ENCODE peak calls at places on chromosomes 12 and 14, in four cellular contexts. D, A, H and Q are unnamed samples.

GRCh38 chr14:55180006-55180405 is 11.4 kb downstream of the DLGAP5 start:
- DNase-seq in D (no peak), A (no peak), H (no peak), Q (no peak)

GRCh38 chr14:34256223-34256622 is 205.8 kb downstream of the SPTSSA start:
- DNase-seq in D (no peak), A (no peak), H (no peak), Q (no peak)

GRCh38 chr14:54447231-54447692 is 6.1 kb upstream of the CNIH1 start:
- DNase-seq in D (no peak), A (no peak), H (peak; percentile 94), Q (peak; percentile 71)

GRCh38 chr12:82109243-82109642 is 248.9 kb downstream of the CCDC59 start:
- DNase-seq in D (no peak), A (no peak), H (no peak), Q (no peak)

GRCh38 chr12:127652281-127652680 is 614.7 kb upstream of the TMEM132C start:
- DNase-seq in D (no peak), A (no peak), H (no peak), Q (no peak)

GRCh38 chr12:5094550-5094949 is 50.9 kb downstream of the KCNA5 start:
- DNase-seq in D (no peak), A (no peak), H (no peak), Q (no peak)

GRCh38 chr12:3214508-3215365 is 137.6 kb downstream of the TSPAN9 start:
- DNase-seq in D (peak; percentile 40), A (peak; percentile 90), H (peak; percentile 16), Q (no peak)

GRCh38 chr12:12715459-12716150 is 1.6 kb upstream of the CDKN1B start:
- DNase-seq in D (peak; percentile 64), A (peak; percentile 64), H (peak; percentile 5), Q (peak; percentile 58)

GRCh38 chr12:106126441-106127288 is 12.1 kb downstream of the NUAK1 start:
- DNase-seq in D (no peak), A (peak; percentile 48), H (peak; percentile 98), Q (no peak)

GRCh38 chr12:27462151-27462694 is 15.7 kb downstream of the SMCO2 start:
- DNase-seq in D (no peak), A (no peak), H (peak; percentile 73), Q (no peak)

GRCh38 chr12:58415716-58416115 is 474.3 kb downstream of the ATP23 start:
- DNase-seq in D (no peak), A (no peak), H (no peak), Q (no peak)

GRCh38 chr12:20423557-20423956 is 55.2 kb downstream of the PDE3A start:
- DNase-seq in D (no peak), A (peak; percentile 60), H (no peak), Q (no peak)

GRCh38 chr14:74658535-74659130 is 46.6 kb upstream of the LTBP2 start:
- DNase-seq in D (no peak), A (no peak), H (peak; percentile 58), Q (no peak)

GRCh38 chr14:68367444-68368014 is 425.3 kb downstream of the ZFP36L1 start:
- DNase-seq in D (no peak), A (no peak), H (no peak), Q (no peak)

GRCh38 chr12:113161415-113162016 is 12.0 kb downstream of the CFAP73 start:
- DNase-seq in D (peak; percentile 99), A (peak; percentile 100), H (peak; percentile 24), Q (peak; percentile 20)

GRCh38 chr12:102833687-102834435 is 83.2 kb downstream of the PAH start:
- DNase-seq in D (no peak), A (peak; percentile 91), H (peak; percentile 17), Q (no peak)

GRCh38 chr12:26845057-26845666 is 12.2 kb upstream of the ITPR2 start:
- DNase-seq in D (no peak), A (peak; percentile 91), H (peak; percentile 78), Q (no peak)

GRCh38 chr12:119614705-119615104 is 21.1 kb downstream of the TMEM233 start:
- DNase-seq in D (no peak), A (no peak), H (peak; percentile 59), Q (no peak)

GRCh38 chr12:95520825-95521224 is 30.5 kb downstream of the USP44 start:
- DNase-seq in D (no peak), A (no peak), H (no peak), Q (no peak)

GRCh38 chr12:56897844-56898341 is 36.3 kb downstream of the SDR9C7 start:
- DNase-seq in D (no peak), A (no peak), H (peak; percentile 39), Q (no peak)

GRCh38 chr14:90730367-90730766 is 85.9 kb downstream of the TTC7B start:
- DNase-seq in D (no peak), A (no peak), H (no peak), Q (no peak)
- H3K27ac ChIP-seq in D (no peak overlapping the region), A (no peak overlapping the region), H (no peak overlapping the region), Q (no peak overlapping the region)

GRCh38 chr14:56248442-56248841 is 130.2 kb downstream of the PELI2 start:
- DNase-seq in D (no peak), A (no peak), H (no peak), Q (no peak)
- H3K27ac ChIP-seq in D (no peak overlapping the region), A (no peak overlapping the region), H (no peak overlapping the region), Q (no peak overlapping the region)

GRCh38 chr14:65230287-65230728 is 128.0 kb upstream of the MAX start:
- DNase-seq in D (no peak), A (no peak), H (no peak), Q (no peak)

GRCh38 chr14:65228956-65229355 is 126.6 kb upstream of the MAX start:
- DNase-seq in D (no peak), A (no peak), H (no peak), Q (no peak)

GRCh38 chr14:65228436-65228835 is 126.1 kb upstream of the MAX start:
- DNase-seq in D (peak; percentile 88), A (no peak), H (no peak), Q (no peak)

GRCh38 chr14:65231286-65231980 is 129.1 kb upstream of the MAX start:
- DNase-seq in D (no peak), A (peak; percentile 46), H (no peak), Q (no peak)

GRCh38 chr14:65229431-65230286 is 127.3 kb upstream of the MAX start:
- DNase-seq in D (peak; percentile 30), A (peak; percentile 81), H (no peak), Q (no peak)
- H3K27ac ChIP-seq in D (no peak overlapping the region), A (peak overlapping the region; percentile 96), H (no peak overlapping the region), Q (no peak overlapping the region)

DNA sequence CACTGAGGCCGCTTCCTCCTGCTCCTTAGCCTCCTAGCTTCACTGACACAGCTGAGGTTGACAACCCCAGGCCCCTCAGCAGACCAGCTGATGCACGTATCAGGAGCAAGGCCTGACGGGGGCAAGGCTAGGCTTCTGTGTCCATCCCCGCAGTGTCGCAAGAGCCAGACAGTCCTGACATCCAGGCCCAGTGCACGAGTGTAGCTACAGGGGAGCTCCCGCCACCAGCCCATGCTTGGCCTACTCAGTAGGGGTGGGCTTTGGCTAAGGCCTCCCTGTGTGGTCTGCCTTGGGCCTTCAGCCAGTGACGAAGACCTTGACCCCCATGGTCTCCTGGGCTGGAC is 179.1 kb downstream of the DPF3 start:
- DNase-seq in D (no peak), A (no peak), H (no peak), Q (no peak)
- H3K27ac ChIP-seq in D (no peak overlapping the region), A (no peak overlapping the region), H (no peak overlapping the region), Q (no peak overlapping the region)

GRCh38 chr12:51389302-51389999 is 1.8 kb downstream of the GALNT6 start:
- DNase-seq in D (no peak), A (peak; percentile 46), H (peak; percentile 78), Q (no peak)
- H3K27ac ChIP-seq in D (no peak overlapping the region), A (no peak overlapping the region), H (peak overlapping the region; percentile 97), Q (no peak overlapping the region)

DNA sequence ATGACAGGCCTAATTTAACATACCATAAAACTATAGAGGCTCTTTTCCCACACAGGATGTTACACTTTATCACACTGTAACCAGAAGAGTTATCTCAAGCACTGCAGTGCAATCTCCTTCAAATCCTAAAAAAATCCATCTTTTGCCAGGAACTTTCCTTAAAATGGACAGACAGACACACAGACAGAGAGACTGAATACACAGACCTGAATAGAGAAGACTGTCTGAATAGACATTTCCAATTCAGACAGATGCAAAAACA is 6.5 kb downstream of the CORO1C start:
- DNase-seq in D (no peak), A (no peak), H (no peak), Q (no peak)
- H3K27ac ChIP-seq in D (no peak overlapping the region), A (no peak overlapping the region), H (peak overlapping the region; percentile 92), Q (no peak overlapping the region)

DNA sequence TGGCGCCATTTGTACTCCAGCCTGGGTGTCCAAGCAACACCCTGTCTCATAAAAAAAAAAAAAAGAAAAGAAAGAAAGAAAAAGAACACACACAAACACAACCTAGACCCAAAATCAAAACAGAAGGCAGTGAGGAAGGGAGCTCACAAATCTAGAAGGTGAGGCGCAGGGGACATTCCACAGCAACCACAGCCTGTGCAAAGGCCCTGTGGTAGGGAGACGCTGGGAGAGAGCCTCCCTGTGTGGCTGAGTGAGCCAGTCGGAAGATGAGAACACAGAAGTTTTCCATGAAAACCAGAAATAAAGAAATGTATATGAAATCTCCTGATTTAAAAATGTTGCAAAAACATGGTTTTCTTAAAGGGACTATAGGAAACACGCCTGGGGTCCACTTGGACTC is 44.6 kb downstream of the SCARB1 start:
- DNase-seq in D (no peak), A (no peak), H (no peak), Q (no peak)
- H3K27ac ChIP-seq in D (no peak overlapping the region), A (no peak overlapping the region), H (no peak overlapping the region), Q (no peak overlapping the region)